ENCODE peak calls at places on chromosomes 16 and 17, in ten cellular contexts. M, Q, L, C, F, T, N, O, W and B are unnamed samples.

GRCh38 chr16:81214745-81215166 is 23.7 kb upstream of the BCO1 start:
- DNase-seq in M (no peak), Q (no peak), L (no peak), C (peak), F (no peak), T (peak), N (peak), O (no peak), W (no peak), B (no peak)

GRCh38 chr16:67395458-67396158 is 2.3 kb upstream of the TPPP3 start:
- DNase-seq in M (no peak), Q (no peak), L (no peak), C (peak), F (no peak), T (no peak), N (no peak), O (no peak), W (no peak), B (no peak)

GRCh38 chr17:42227849-42228696 is 33.8 kb upstream of the GHDC start:
- DNase-seq in M (no peak), Q (no peak), L (no peak), C (no peak), F (no peak), T (no peak), N (no peak), O (no peak), W (no peak), B (no peak)

GRCh38 chr17:39104046-39104445 is 47.4 kb downstream of the PLXDC1 start:
- DNase-seq in M (no peak), Q (no peak), L (no peak), C (no peak), F (no peak), T (no peak), N (no peak), O (no peak), W (no peak), B (no peak)

GRCh38 chr17:39920218-39921210 is 2.1 kb upstream of the GSDMB start:
- DNase-seq in M (no peak), Q (peak), L (no peak), C (no peak), F (no peak), T (no peak), N (no peak), O (no peak), W (no peak), B (no peak)

GRCh38 chr16:70460737-70461261 is 6.4 kb downstream of the FCSK start:
- DNase-seq in M (no peak), Q (no peak), L (peak), C (no peak), F (no peak), T (no peak), N (no peak), O (no peak), W (no peak), B (no peak)

GRCh38 chr17:68383443-68384321 is 73.6 kb downstream of the WIPI1 start:
- DNase-seq in M (peak), Q (peak), L (no peak), C (no peak), F (no peak), T (peak), N (no peak), O (no peak), W (no peak), B (no peak)

GRCh38 chr17:6381526-6382135 is 53.3 kb downstream of the AIPL1 start:
- DNase-seq in M (no peak), Q (no peak), L (no peak), C (no peak), F (no peak), T (no peak), N (no peak), O (no peak), W (no peak), B (no peak)

GRCh38 chr16:81520560-81521135 is 76.0 kb downstream of the CMIP start:
- DNase-seq in M (no peak), Q (no peak), L (no peak), C (no peak), F (no peak), T (no peak), N (no peak), O (no peak), W (no peak), B (no peak)

GRCh38 chr16:1357906-1358566 is 6.3 kb downstream of the GNPTG start:
- DNase-seq in M (no peak), Q (no peak), L (peak), C (no peak), F (no peak), T (peak), N (peak), O (no peak), W (no peak), B (no peak)

GRCh38 chr16:11089504-11090124 is 145.2 kb downstream of the CLEC16A start:
- DNase-seq in M (peak), Q (no peak), L (no peak), C (no peak), F (peak), T (no peak), N (no peak), O (no peak), W (no peak), B (no peak)

GRCh38 chr17:76014100-76014924 is 12.8 kb downstream of the EVPL start:
- DNase-seq in M (peak), Q (peak), L (peak), C (peak), F (peak), T (peak), N (no peak), O (peak), W (peak), B (no peak)

GRCh38 chr17:21190078-21190477 is 23.9 kb downstream of the TMEM11 start:
- DNase-seq in M (no peak), Q (no peak), L (no peak), C (no peak), F (no peak), T (no peak), N (no peak), O (no peak), W (no peak), B (no peak)

GRCh38 chr16:55035037-55035436 is 104.4 kb downstream of the IRX5 start:
- DNase-seq in M (no peak), Q (no peak), L (no peak), C (peak), F (peak), T (peak), N (no peak), O (no peak), W (no peak), B (no peak)

GRCh38 chr17:75622771-75623273 is 10.4 kb upstream of the SMIM5 start:
- DNase-seq in M (no peak), Q (peak), L (peak), C (no peak), F (no peak), T (no peak), N (no peak), O (no peak), W (no peak), B (no peak)

GRCh38 chr16:22692916-22693646 is 120.9 kb upstream of the HS3ST2 start:
- DNase-seq in M (no peak), Q (no peak), L (no peak), C (no peak), F (no peak), T (no peak), N (peak), O (no peak), W (no peak), B (no peak)

GRCh38 chr16:4700380-4700996 is 7.1 kb downstream of the NUDT16L1 start:
- DNase-seq in M (no peak), Q (peak), L (peak), C (no peak), F (no peak), T (no peak), N (no peak), O (no peak), W (no peak), B (no peak)

GRCh38 chr17:49986396-49987289 is 8.4 kb downstream of the DLX3 start:
- DNase-seq in M (no peak), Q (no peak), L (no peak), C (no peak), F (no peak), T (no peak), N (no peak), O (no peak), W (no peak), B (no peak)

GRCh38 chr16:58116046-58116445 is 13.1 kb downstream of the CFAP20 start:
- DNase-seq in M (no peak), Q (no peak), L (no peak), C (no peak), F (no peak), T (no peak), N (no peak), O (no peak), W (no peak), B (no peak)

GRCh38 chr17:5667871-5668270 is 83.6 kb upstream of the NLRP1 start:
- DNase-seq in M (no peak), Q (no peak), L (no peak), C (peak), F (no peak), T (peak), N (no peak), O (no peak), W (no peak), B (no peak)

GRCh38 chr16:4415538-4416199 is 727 bp downstream of the CORO7 start:
- DNase-seq in M (peak), Q (peak), L (peak), C (peak), F (peak), T (no peak), N (no peak), O (no peak), W (peak), B (no peak)

GRCh38 chr16:8721693-8722348 is 47.4 kb downstream of the ABAT start:
- DNase-seq in M (no peak), Q (no peak), L (no peak), C (peak), F (no peak), T (no peak), N (no peak), O (no peak), W (no peak), B (no peak)

GRCh38 chr17:82756166-82756565 is 4.3 kb downstream of the TBCD start:
- DNase-seq in M (no peak), Q (no peak), L (no peak), C (no peak), F (no peak), T (no peak), N (no peak), O (no peak), W (no peak), B (no peak)
- H3K27ac ChIP-seq in M (no peak), Q (no peak), L (no peak), C (peak), F (no peak), T (no peak), N (no peak), O (peak), W (no peak), B (no peak)

DNA sequence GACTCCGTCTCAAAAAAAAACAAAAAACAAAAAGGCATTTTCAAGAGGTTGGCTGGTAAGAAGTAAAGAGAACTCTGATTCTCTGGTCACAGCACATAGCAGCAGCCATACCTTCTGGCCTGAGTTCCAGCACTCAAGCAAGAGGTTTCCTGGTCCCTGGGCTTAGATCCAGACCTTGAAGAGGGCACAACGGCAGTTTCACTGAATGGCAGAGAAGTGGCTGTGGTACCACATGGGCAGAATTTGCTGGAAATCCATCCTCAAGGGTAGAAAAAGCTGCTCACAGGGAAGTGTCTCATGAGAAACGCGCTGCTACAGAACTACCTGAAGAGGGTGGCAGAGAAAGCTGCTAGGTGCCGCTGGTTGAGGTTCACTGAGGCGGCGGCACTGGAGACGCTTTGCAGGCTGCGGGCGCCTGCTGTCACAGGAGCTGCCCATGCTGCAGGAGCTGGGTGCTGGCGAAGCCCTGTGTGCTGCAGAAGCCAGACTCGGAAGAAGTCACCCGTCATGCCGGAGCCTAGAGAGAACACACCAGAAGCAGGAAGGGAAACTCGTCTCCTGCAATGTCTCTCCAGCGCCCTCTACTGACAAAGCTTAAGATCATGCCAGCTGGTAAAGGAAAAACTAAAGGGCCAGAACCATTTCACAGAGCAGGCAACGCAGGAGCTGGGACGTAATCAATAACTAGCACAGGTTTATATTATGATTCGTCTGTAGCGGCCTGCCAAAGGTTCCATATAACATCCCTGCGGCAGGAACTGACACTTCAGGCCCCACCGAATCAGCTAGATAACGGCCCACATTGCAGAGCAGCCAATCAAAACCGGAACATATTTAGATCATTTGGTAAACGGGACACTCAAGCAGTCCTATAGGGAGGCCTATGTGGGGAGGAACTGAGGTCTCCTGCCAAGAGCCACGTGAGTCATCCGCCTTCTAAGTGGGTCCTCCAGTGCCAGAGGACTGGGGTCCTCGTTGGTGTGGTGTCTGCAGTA is 5.4 kb upstream of the ZNF213 start:
- DNase-seq in M (peak), Q (peak), L (peak), C (peak), F (peak), T (peak), N (peak), O (no peak), W (peak), B (peak)
- H3K27ac ChIP-seq in M (peak), Q (peak), L (peak), C (no peak), F (peak), T (peak), N (no peak), O (peak), W (peak), B (peak)

DNA sequence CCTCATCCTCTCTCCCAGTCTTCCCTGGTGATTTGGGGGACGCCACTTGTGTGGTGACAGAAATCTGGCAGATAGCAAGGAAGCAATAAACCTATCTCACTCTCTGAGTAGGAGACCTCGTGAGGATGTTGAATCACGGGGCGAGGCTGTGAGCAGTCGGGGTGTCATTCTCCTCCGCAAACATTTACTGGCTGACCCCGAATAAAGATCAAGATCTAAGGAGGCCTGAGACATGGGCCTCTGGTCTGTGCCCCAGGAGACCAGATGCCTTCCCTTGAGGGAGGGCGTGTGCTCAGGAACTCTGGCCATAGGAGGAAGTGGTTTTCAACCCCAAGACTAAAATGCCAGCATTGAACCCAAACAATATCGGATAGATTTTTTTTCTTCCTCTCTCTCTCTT is 53.1 kb downstream of the FOXL1 start:
- DNase-seq in M (no peak), Q (no peak), L (no peak), C (no peak), F (no peak), T (peak), N (no peak), O (no peak), W (no peak), B (no peak)
- H3K27ac ChIP-seq in M (no peak), Q (no peak), L (no peak), C (no peak), F (no peak), T (no peak), N (no peak), O (no peak), W (no peak), B (no peak)

DNA sequence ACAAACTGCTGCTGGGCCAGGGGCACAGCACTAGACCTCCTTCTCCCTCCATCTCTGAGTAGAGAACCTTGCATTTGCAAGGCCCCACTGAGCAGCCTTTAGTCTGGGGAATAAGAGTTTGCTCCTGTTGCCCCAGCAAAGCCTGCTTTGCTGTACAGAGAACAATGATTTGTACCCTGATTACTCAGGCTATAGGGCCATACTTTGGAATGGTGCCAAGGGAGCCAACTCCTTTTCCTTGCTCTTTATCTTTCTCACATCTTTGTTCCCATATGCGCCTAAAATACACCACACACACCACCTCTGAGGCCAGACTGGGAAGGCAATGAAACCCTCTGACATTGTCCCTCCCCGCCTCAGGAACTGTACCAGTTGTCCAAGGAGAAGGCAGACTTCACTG is 21.2 kb downstream of the LIG3 start:
- DNase-seq in M (no peak), Q (no peak), L (no peak), C (no peak), F (no peak), T (no peak), N (no peak), O (no peak), W (no peak), B (no peak)
- H3K27ac ChIP-seq in M (no peak), Q (no peak), L (no peak), C (no peak), F (no peak), T (no peak), N (no peak), O (no peak), W (peak), B (no peak)

GRCh38 chr17:45973099-45973838 is 25.8 kb upstream of the STH start:
- DNase-seq in M (no peak), Q (no peak), L (no peak), C (no peak), F (peak), T (no peak), N (no peak), O (no peak), W (peak), B (no peak)
- H3K27ac ChIP-seq in M (no peak), Q (no peak), L (no peak), C (no peak), F (no peak), T (no peak), N (no peak), O (no peak), W (peak), B (peak)

GRCh38 chr17:28193241-28193640 is 125.8 kb upstream of the TMEM97 start:
- DNase-seq in M (no peak), Q (no peak), L (no peak), C (no peak), F (peak), T (no peak), N (no peak), O (no peak), W (no peak), B (no peak)
- H3K27ac ChIP-seq in M (no peak), Q (no peak), L (no peak), C (no peak), F (no peak), T (no peak), N (no peak), O (no peak), W (no peak), B (no peak)